ENCODE peak calls at places on chromosomes 3 and 15, in five cellular contexts. M, I, T, H and Z are unnamed samples.

GRCh38 chr3:114420072-114420471 is 126.2 kb downstream of the TIGIT start:
- DNase-seq in M (no peak), I (no peak), T (no peak), H (no peak), Z (no peak)

GRCh38 chr3:129123314-129124060 is 1.9 kb upstream of the RAB43 start:
- DNase-seq in M (no peak), I (no peak), T (no peak), H (no peak), Z (peak; percentile 66)

GRCh38 chr3:135989247-135989646 is 23.7 kb downstream of the PPP2R3A start:
- DNase-seq in M (peak; percentile 88), I (no peak), T (no peak), H (no peak), Z (no peak)

GRCh38 chr3:30511524-30512278 is 94.7 kb upstream of the TGFBR2 start:
- DNase-seq in M (peak; percentile 99), I (no peak), T (no peak), H (no peak), Z (no peak)

GRCh38 chr3:134029256-134029733 is 430 bp downstream of the SLCO2A1 start:
- DNase-seq in M (peak; percentile 40), I (no peak), T (peak; percentile 1), H (no peak), Z (peak; percentile 17)

GRCh38 chr15:84633311-84634227 is 20.5 kb downstream of the WDR73 start:
- DNase-seq in M (peak; percentile 83), I (peak; percentile 72), T (peak; percentile 12), H (peak; percentile 54), Z (peak; percentile 75)

GRCh38 chr15:65303687-65304392 is 637 bp upstream of the RNU5B-1 start:
- DNase-seq in M (peak; percentile 60), I (peak; percentile 36), T (peak; percentile 77), H (no peak), Z (peak; percentile 66)

GRCh38 chr3:3675801-3676200 is 123.4 kb upstream of the LRRN1 start:
- DNase-seq in M (no peak), I (no peak), T (no peak), H (no peak), Z (no peak)

GRCh38 chr3:119625451-119626153 is 27.9 kb downstream of the PLA1A start:
- DNase-seq in M (no peak), I (no peak), T (no peak), H (no peak), Z (no peak)

GRCh38 chr15:67521770-67522568 is 1.0 kb downstream of the C15orf61 start:
- DNase-seq in M (peak; percentile 44), I (no peak), T (no peak), H (no peak), Z (no peak)

GRCh38 chr3:39474126-39474515 is 6.6 kb downstream of the MOBP start:
- DNase-seq in M (no peak), I (no peak), T (no peak), H (no peak), Z (no peak)

GRCh38 chr15:27486036-27486435 is 515.1 kb downstream of the GABRG3 start:
- DNase-seq in M (peak; percentile 38), I (no peak), T (no peak), H (no peak), Z (no peak)

GRCh38 chr3:157785071-157785826 is 282.0 kb upstream of the VEPH1 start:
- DNase-seq in M (peak; percentile 97), I (peak; percentile 8), T (no peak), H (no peak), Z (no peak)

GRCh38 chr3:49346797-49347251 is 7.0 kb upstream of the USP4 start:
- DNase-seq in M (peak; percentile 84), I (no peak), T (no peak), H (no peak), Z (no peak)

GRCh38 chr15:90432253-90432652 is 44.2 kb downstream of the IQGAP1 start:
- DNase-seq in M (no peak), I (no peak), T (no peak), H (no peak), Z (no peak)

GRCh38 chr15:101633356-101633755 is 18.8 kb downstream of the TM2D3 start:
- DNase-seq in M (no peak), I (no peak), T (no peak), H (no peak), Z (no peak)

GRCh38 chr3:112338021-112338726 is 5.2 kb downstream of the CD200 start:
- DNase-seq in M (peak; percentile 54), I (no peak), T (no peak), H (no peak), Z (no peak)

GRCh38 chr15:74392402-74392876 is 25.0 kb upstream of the CYP11A1 start:
- DNase-seq in M (peak; percentile 61), I (no peak), T (no peak), H (no peak), Z (no peak)

GRCh38 chr3:13465236-13465958 is 14.7 kb upstream of the HDAC11 start:
- DNase-seq in M (no peak), I (no peak), T (no peak), H (no peak), Z (no peak)